ENCODE peak calls at places on chromosome X, in four cellular contexts. K, Z, J and O are unnamed samples.

GRCh38 chrX:17405225-17405969 is 30.4 kb downstream of the NHS start:
- DNase-seq in K (no peak), Z (peak; percentile 1), J (no peak), O (no peak)

GRCh38 chrX:131778269-131779218 is 234.7 kb downstream of the OR13H1 start:
- DNase-seq in K (no peak), Z (no peak), J (peak; percentile 82), O (peak; percentile 62)

GRCh38 chrX:103520391-103520790 is 1.1 kb upstream of the RAB40A start:
- DNase-seq in J (no peak), Z (no peak), K (no peak), O (no peak)

GRCh38 chrX:55489315-55490009 is at the start of gene USP51:
- DNase-seq in Z (no peak), K (peak; percentile 28), J (peak; percentile 16), O (peak; percentile 12)

GRCh38 chrX:48569958-48570357 is 4.3 kb upstream of the RBM3 start:
- DNase-seq in Z (no peak), J (peak; percentile 52), K (no peak), O (no peak)

GRCh38 chrX:150100261-150100660 is 162.0 kb upstream of the EOLA2 start:
- DNase-seq in J (no peak), Z (no peak), K (no peak), O (no peak)

GRCh38 chrX:154317391-154318000 is 21.9 kb downstream of the TKTL1 start:
- DNase-seq in Z (no peak), K (peak; percentile 31), J (no peak), O (peak; percentile 62)

GRCh38 chrX:135530097-135530496 is 9.6 kb downstream of the INTS6L start:
- DNase-seq in Z (no peak), K (peak; percentile 17), J (no peak), O (no peak)

GRCh38 chrX:149036086-149036485 is 469.0 kb downstream of the IDS start:
- DNase-seq in K (no peak), J (no peak), Z (no peak), O (no peak)

GRCh38 chrX:123648028-123648810 is 84.6 kb downstream of the THOC2 start:
- DNase-seq in K (no peak), Z (peak; percentile 81), J (no peak), O (peak; percentile 58)

GRCh38 chrX:114797494-114797893 is 213.6 kb downstream of the HTR2C start:
- DNase-seq in K (no peak), Z (no peak), J (no peak), O (no peak)

GRCh38 chrX:119419146-119419545 is 20.0 kb downstream of the SLC25A43 start:
- DNase-seq in K (no peak), J (no peak), Z (peak; percentile 69), O (no peak)

GRCh38 chrX:115579327-115579726 is 18.4 kb downstream of the PLS3 start:
- DNase-seq in Z (no peak), J (no peak), K (no peak), O (no peak)

GRCh38 chrX:132539611-132540010 is 50.8 kb upstream of the MBNL3 start:
- DNase-seq in Z (no peak), K (no peak), J (no peak), O (no peak)

GRCh38 chrX:34943235-34943634 is 639 bp downstream of the FAM47B start:
- DNase-seq in K (no peak), J (no peak), Z (no peak), O (no peak)

GRCh38 chrX:112834016-112834855 is 6.4 kb downstream of the AMOT start:
- DNase-seq in J (no peak), K (no peak), Z (no peak), O (no peak)

GRCh38 chrX:35149517-35149916 is 206.9 kb downstream of the FAM47B start:
- DNase-seq in Z (no peak), J (no peak), K (no peak), O (no peak)

GRCh38 chrX:65643786-65644111 is 23.7 kb upstream of the MSN start:
- DNase-seq in J (no peak), Z (no peak), K (no peak), O (no peak)

GRCh38 chrX:24377195-24377594 is 16.8 kb downstream of the SUPT20HL1 start:
- DNase-seq in J (no peak), K (no peak), Z (no peak), O (no peak)

GRCh38 chrX:155068165-155068564 is 2.8 kb downstream of the CMC4 start:
- DNase-seq in J (no peak), K (no peak), Z (peak; percentile 46), O (no peak)

GRCh38 chrX:103610282-103610681 is 2.5 kb downstream of the TCEAL3 start:
- DNase-seq in J (no peak), K (no peak), Z (no peak), O (no peak)

GRCh38 chrX:153061732-153062131 is 5.5 kb downstream of the PNMA3 start:
- DNase-seq in K (peak; percentile 19), Z (no peak), J (no peak), O (no peak)

GRCh38 chrX:45750639-45751038 is 550.0 kb upstream of the DIPK2B start:
- DNase-seq in Z (no peak), K (no peak), J (no peak), O (no peak)

GRCh38 chrX:40282901-40283674 is 185.3 kb upstream of the BCOR start:
- DNase-seq in J (no peak), K (no peak), Z (no peak), O (no peak)

GRCh38 chrX:153867139-153867538 is 18.8 kb downstream of the L1CAM start:
- DNase-seq in K (no peak), J (no peak), Z (no peak), O (no peak)

GRCh38 chrX:13432376-13432775 is 112.5 kb upstream of the ATXN3L start:
- DNase-seq in Z (no peak), J (no peak), K (no peak), O (no peak)

GRCh38 chrX:32024072-32024471 is 952.2 kb upstream of the FTHL17 start:
- DNase-seq in K (no peak), J (no peak), Z (no peak), O (no peak)

GRCh38 chrX:74450803-74451449 is 29.6 kb downstream of the SLC16A2 start:
- DNase-seq in Z (no peak), J (no peak), K (no peak), O (no peak)

GRCh38 chrX:124393238-124393637 is 46.9 kb downstream of the SH2D1A start:
- DNase-seq in Z (no peak), K (no peak), J (no peak), O (no peak)

GRCh38 chrX:154696328-154697045 is 43.1 kb upstream of the CTAG2 start:
- DNase-seq in K (no peak), Z (no peak), J (no peak), O (no peak)

GRCh38 chrX:99301990-99302389 is 1108.1 kb downstream of the PCDH19 start:
- DNase-seq in J (no peak), Z (peak; percentile 5), K (no peak), O (peak; percentile 12)

GRCh38 chrX:94831364-94831763 is 1157.4 kb downstream of the FAM133A start:
- DNase-seq in K (no peak), Z (no peak), J (no peak), O (no peak)

GRCh38 chrX:105282077-105282476 is 61.6 kb upstream of the TEX13A start:
- DNase-seq in J (no peak), K (no peak), Z (no peak), O (no peak)

GRCh38 chrX:31715675-31716074 is 643.8 kb upstream of the FTHL17 start:
- DNase-seq in Z (no peak), K (no peak), J (no peak), O (peak; percentile 38)

GRCh38 chrX:15815779-15816452 is 25.6 kb downstream of the ZRSR2 start:
- DNase-seq in K (peak; percentile 13), Z (peak; percentile 5), J (peak; percentile 8), O (peak; percentile 46)

GRCh38 chrX:129743835-129744234 is 5.1 kb downstream of the XPNPEP2 start:
- DNase-seq in J (no peak), K (no peak), Z (no peak), O (no peak)
- TF ChIP-seq FOXK2 in J (no peak), K (no peak), Z (no peak), O (no peak)

GRCh38 chrX:298993-299392 is 17.8 kb downstream of the PLCXD1 start:
- DNase-seq in K (no peak), J (no peak), Z (no peak), O (no peak)
- TF ChIP-seq FOXK2 in K (no peak), J (no peak), Z (no peak), O (no peak)

DNA sequence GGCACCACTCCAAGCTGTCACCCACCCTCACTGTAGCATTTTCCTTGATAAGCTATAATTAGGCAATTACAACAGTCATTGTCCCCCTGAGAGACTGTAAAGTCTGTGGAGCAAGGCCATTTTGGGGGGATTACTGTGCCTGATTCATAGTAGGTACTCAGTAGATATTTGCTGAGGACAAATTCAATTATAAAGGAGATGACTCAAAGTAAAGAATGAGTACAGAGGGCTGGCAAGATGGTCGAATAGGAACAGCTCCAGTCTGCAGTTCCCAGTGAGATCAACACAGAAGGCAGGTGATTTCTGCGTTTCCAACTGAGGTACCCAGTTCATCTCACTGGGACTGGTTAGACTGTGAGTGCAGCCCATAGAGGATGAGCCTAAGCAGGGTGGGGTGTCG is 42.0 kb downstream of the MAOB start:
- DNase-seq in K (no peak), Z (no peak), J (no peak), O (no peak)
- TF ChIP-seq FOXK2 in K (no peak), Z (no peak), J (no peak), O (no peak)

GRCh38 chrX:38558681-38559080 is 2.7 kb upstream of the TSPAN7 start:
- DNase-seq in Z (no peak), J (no peak), K (no peak), O (no peak)

GRCh38 chrX:38561951-38562719 is 793 bp downstream of the TSPAN7 start:
- DNase-seq in Z (peak; percentile 3), K (no peak), J (no peak), O (peak; percentile 19)

GRCh38 chrX:38560776-38561125 is 591 bp upstream of the TSPAN7 start:
- DNase-seq in J (no peak), Z (no peak), K (no peak), O (no peak)

GRCh38 chrX:38561126-38561868 is at the start of gene TSPAN7:
- DNase-seq in J (no peak), Z (peak; percentile 46), K (peak; percentile 87), O (peak; percentile 86)

DNA sequence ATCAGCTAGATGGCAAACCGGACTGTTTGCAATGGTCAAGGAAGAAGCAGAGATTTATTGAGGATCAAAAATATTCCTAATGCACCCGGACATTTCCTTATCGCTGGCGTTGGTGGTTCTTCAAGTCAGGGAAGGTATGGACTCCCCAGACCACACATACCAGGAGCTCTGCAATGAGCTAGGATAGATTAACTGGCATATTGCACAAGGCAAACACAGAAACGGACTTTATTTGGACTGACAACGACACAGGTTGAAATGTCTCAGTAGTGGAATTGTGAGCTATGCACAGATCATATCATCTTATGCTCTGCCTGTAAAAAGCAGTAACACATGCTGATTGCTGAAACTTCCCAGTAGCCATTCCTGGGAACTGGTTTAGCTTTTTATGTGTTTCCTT is 1.7 kb downstream of the TSPAN7 start:
- DNase-seq in Z (peak; percentile 45), K (no peak), J (no peak), O (no peak)
- TF ChIP-seq FOXK2 in Z (no peak), K (no peak), J (no peak), O (no peak)

GRCh38 chrX:82127228-82128123 is 925.6 kb downstream of the SH3BGRL start:
- DNase-seq in J (peak; percentile 2), K (no peak), Z (no peak), O (no peak)

GRCh38 chrX:82125103-82125502 is 923.2 kb downstream of the SH3BGRL start:
- DNase-seq in J (no peak), Z (no peak), K (no peak), O (no peak)
- TF ChIP-seq FOXK2 in J (no peak), Z (no peak), K (no peak), O (no peak)